ENCODE peak calls at places on chromosomes 1 and 21, in four cellular contexts. Q is thyroid gland, G is right lobe of liver, V is SK-N-SH. Z is an unnamed sample.

GRCh38 chr1:2148691-2149090 is 45.9 kb downstream of the FAAP20 start:
- DNase-seq in G (no peak), V (no peak), Q (no peak), Z (no peak)

GRCh38 chr1:4395158-4395557 is 259.3 kb upstream of the AJAP1 start:
- DNase-seq in V (no peak), Q (no peak), G (no peak), Z (no peak)

GRCh38 chr1:31372051-31372450 is 825 bp downstream of the FABP3 start:
- DNase-seq in G (no peak), V (no peak), Q (no peak), Z (no peak)

GRCh38 chr1:243348331-243348730 is 92.5 kb downstream of the SDCCAG8 start:
- DNase-seq in V (no peak), G (no peak), Q (no peak), Z (no peak)

GRCh38 chr1:193479187-193479586 is 292.8 kb upstream of the B3GALT2 start:
- DNase-seq in G (no peak), Q (peak), V (no peak), Z (no peak)

GRCh38 chr21:41754481-41754891 is 12.4 kb downstream of the RIPK4 start:
- DNase-seq in G (no peak), Q (no peak), V (no peak), Z (no peak)

GRCh38 chr21:32403201-32403701 is 9.3 kb upstream of the EVA1C start:
- DNase-seq in V (peak), G (peak), Q (peak), Z (peak)

GRCh38 chr1:159162511-159163265 is 8.7 kb upstream of the CADM3 start:
- DNase-seq in V (no peak), G (no peak), Q (no peak), Z (no peak)

GRCh38 chr1:210207597-210208450 is 24.8 kb upstream of the SERTAD4 start:
- DNase-seq in Q (no peak), G (no peak), V (no peak), Z (no peak)

GRCh38 chr1:230401763-230402294 is 24.3 kb downstream of the PGBD5 start:
- DNase-seq in G (no peak), V (peak), Q (no peak), Z (no peak)

GRCh38 chr1:44707959-44708831 is 22.8 kb downstream of the RNU5D-1 start:
- DNase-seq in Q (peak), G (no peak), V (peak), Z (no peak)

GRCh38 chr1:109726007-109726406 is 14.0 kb downstream of the GSTM5 start:
- DNase-seq in Q (no peak), V (no peak), G (no peak), Z (no peak)

GRCh38 chr1:95201905-95202304 is 32.1 kb upstream of the RWDD3 start:
- DNase-seq in V (no peak), G (no peak), Q (no peak), Z (no peak)

GRCh38 chr1:117985973-117986372 is 56.4 kb downstream of the WDR3 start:
- DNase-seq in V (no peak), Q (no peak), G (no peak), Z (no peak)

GRCh38 chr1:117981455-117982192 is 52.1 kb downstream of the WDR3 start:
- DNase-seq in G (no peak), V (no peak), Q (peak), Z (no peak)

GRCh38 chr1:117985239-117985638 is 55.7 kb downstream of the WDR3 start:
- DNase-seq in Q (no peak), G (no peak), V (no peak), Z (no peak)
- TF ChIP-seq CTCF in Q (no peak), G (no peak), V (no peak), Z (no peak)

DNA sequence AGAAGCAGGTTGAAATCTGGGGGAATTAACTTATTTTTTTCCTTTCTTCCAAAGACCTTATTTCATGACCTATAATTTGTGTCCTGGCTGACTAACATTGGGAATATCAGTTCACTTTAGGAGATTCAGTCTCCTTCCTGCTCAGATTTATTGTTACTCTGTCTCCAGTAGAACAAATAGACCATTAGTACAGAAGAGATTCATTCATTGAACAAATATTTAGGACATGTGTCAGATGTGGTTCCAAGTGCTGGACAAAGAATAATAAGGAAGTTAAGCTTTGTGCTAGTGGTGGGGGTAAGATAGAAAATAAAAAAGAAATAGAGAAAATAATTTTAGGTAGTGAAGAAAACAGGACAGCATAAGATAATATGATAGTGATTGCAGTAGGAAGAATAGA is 20.3 kb downstream of the ZMYM4 start:
- DNase-seq in G (no peak), V (no peak), Q (no peak), Z (no peak)
- TF ChIP-seq CTCF in G (no peak), V (no peak), Q (no peak), Z (no peak)

GRCh38 chr21:28793043-28793442 is 199.6 kb downstream of the LTN1 start:
- DNase-seq in V (peak), Q (no peak), G (no peak), Z (no peak)
- TF ChIP-seq CTCF in V (peak), Q (no peak), G (peak), Z (no peak)

GRCh38 chr1:154350383-154350782 is 25.1 kb downstream of the ATP8B2 start:
- DNase-seq in Q (no peak), V (no peak), G (no peak), Z (no peak)

GRCh38 chr1:154346276-154346914 is 21.1 kb downstream of the ATP8B2 start:
- DNase-seq in G (no peak), Q (no peak), V (no peak), Z (no peak)

GRCh38 chr1:154349121-154349520 is 23.8 kb downstream of the ATP8B2 start:
- DNase-seq in V (peak), G (no peak), Q (no peak), Z (no peak)

GRCh38 chr1:154347961-154348360 is 22.6 kb downstream of the ATP8B2 start:
- DNase-seq in Q (no peak), V (no peak), G (no peak), Z (no peak)

GRCh38 chr1:154348429-154349076 is 23.2 kb downstream of the ATP8B2 start:
- DNase-seq in Q (no peak), V (no peak), G (no peak), Z (no peak)
- TF ChIP-seq CTCF in Q (no peak), V (no peak), G (peak), Z (no peak)

GRCh38 chr21:28516996-28517592 is 475.6 kb downstream of the LTN1 start:
- DNase-seq in Q (peak), V (peak), G (peak), Z (peak)

GRCh38 chr21:28518620-28519019 is 474.1 kb downstream of the LTN1 start:
- DNase-seq in G (no peak), Q (no peak), V (no peak), Z (no peak)

GRCh38 chr21:28523367-28523766 is 469.3 kb downstream of the LTN1 start:
- DNase-seq in G (no peak), V (no peak), Q (no peak), Z (no peak)

DNA sequence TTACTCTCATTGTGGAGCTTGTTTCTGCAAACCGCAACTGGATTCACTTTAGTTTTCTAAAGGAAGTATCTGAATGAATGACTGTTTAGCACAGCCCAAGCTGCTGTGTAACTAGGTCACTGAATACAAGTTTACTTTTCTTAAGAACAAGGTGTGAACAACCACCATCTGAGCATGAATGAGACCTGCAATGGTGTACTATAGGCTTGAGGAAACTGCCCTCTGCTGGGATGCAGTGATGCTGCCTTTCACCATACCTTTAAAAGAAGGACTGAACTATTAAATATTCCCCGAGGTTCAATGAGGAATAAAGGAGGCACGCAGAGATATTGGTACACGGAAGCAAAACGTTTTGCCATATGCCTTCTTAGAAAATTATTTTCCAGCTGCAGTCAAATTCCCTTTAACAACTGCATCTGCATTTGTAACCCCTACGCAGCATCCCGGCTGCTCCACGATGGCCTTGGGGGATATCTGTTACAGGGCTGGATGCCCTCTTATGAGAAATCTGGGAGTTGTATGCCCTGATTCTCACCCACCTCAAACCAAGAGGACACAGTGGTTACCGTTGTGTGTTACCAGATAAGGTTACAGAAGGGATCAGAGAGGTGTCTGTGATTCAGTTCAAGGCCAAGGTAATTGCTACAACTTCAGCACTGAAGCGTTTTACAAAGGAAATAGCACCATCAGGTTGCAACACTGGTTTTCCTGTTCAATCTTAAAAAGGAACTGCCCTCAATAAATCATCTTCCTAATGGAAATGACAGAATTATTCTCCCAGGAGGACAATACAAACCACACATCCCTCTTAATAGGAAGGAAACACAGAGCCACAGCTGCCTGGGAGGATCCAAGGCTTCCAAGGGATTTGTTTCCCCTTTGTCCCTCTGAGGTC is 470.5 kb downstream of the LTN1 start:
- DNase-seq in V (peak), G (no peak), Q (no peak), Z (peak)
- TF ChIP-seq CTCF in V (peak), G (peak), Q (no peak), Z (no peak)

GRCh38 chr21:36260030-36260787 is 59.8 kb upstream of the MORC3 start:
- DNase-seq in V (peak), Q (peak), G (no peak), Z (peak)

GRCh38 chr21:36263797-36264196 is 56.2 kb upstream of the MORC3 start:
- DNase-seq in Q (no peak), V (no peak), G (no peak), Z (no peak)

GRCh38 chr21:36261459-36261858 is 58.5 kb upstream of the MORC3 start:
- DNase-seq in G (no peak), Q (no peak), V (no peak), Z (no peak)

GRCh38 chr21:36257657-36258056 is 62.3 kb upstream of the MORC3 start:
- DNase-seq in G (no peak), Q (no peak), V (no peak), Z (no peak)

GRCh38 chr21:36260802-36261201 is 59.2 kb upstream of the MORC3 start:
- DNase-seq in G (no peak), V (no peak), Q (no peak), Z (no peak)
- TF ChIP-seq CTCF in G (no peak), V (no peak), Q (peak), Z (no peak)

DNA sequence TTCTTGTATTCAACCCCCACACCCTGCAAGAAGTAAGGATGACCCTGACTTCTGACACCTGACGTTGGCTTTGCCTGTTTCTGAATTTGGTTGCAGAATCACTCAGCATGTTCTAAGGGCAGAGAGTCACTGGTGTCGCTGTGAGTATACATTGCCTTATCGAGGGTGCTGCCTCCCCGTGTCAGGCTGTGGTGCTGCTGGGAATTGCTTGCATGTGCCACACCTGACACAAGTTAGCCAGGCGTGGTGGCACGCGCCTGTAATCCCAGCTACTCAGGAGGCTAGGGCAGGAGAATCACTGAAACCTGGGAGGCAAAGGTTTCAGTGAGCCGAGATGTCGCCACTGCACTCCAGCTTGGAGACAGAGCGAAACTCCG is 45.9 kb downstream of the WDR4 start:
- DNase-seq in Q (no peak), G (no peak), V (peak), Z (no peak)
- TF ChIP-seq CTCF in Q (no peak), G (no peak), V (peak), Z (no peak)

GRCh38 chr1:217188280-217189235 is 442.3 kb downstream of the GPATCH2 start:
- DNase-seq in V (no peak), Q (no peak), G (no peak), Z (no peak)

GRCh38 chr1:217184854-217185253 is 446.0 kb downstream of the GPATCH2 start:
- DNase-seq in Q (no peak), G (no peak), V (no peak), Z (no peak)

GRCh38 chr1:217182992-217183391 is 447.9 kb downstream of the GPATCH2 start:
- DNase-seq in V (no peak), Q (no peak), G (no peak), Z (no peak)

GRCh38 chr1:217189362-217189761 is 441.5 kb downstream of the GPATCH2 start:
- DNase-seq in G (no peak), Q (no peak), V (no peak), Z (no peak)

GRCh38 chr1:217186664-217187063 is 444.2 kb downstream of the GPATCH2 start:
- DNase-seq in Q (no peak), V (no peak), G (no peak), Z (no peak)
- TF ChIP-seq CTCF in Q (no peak), V (no peak), G (no peak), Z (no peak)

GRCh38 chr1:232170909-232171308 is 459.0 kb downstream of the SIPA1L2 start:
- DNase-seq in G (no peak), Q (no peak), V (no peak), Z (no peak)
- TF ChIP-seq CTCF in G (no peak), Q (no peak), V (no peak), Z (no peak)

GRCh38 chr1:47548188-47548587 is 110.3 kb downstream of the FOXD2 start:
- DNase-seq in V (no peak), Q (no peak), G (no peak), Z (no peak)

GRCh38 chr1:47549532-47549931 is 111.7 kb downstream of the FOXD2 start:
- DNase-seq in Q (no peak), V (no peak), G (no peak), Z (no peak)

GRCh38 chr1:47547753-47548152 is 109.9 kb downstream of the FOXD2 start:
- DNase-seq in Q (no peak), V (no peak), G (no peak), Z (no peak)

GRCh38 chr1:47545912-47546483 is 108.2 kb downstream of the FOXD2 start:
- DNase-seq in Q (no peak), V (no peak), G (no peak), Z (no peak)
- TF ChIP-seq CTCF in Q (no peak), V (no peak), G (no peak), Z (no peak)